ENCODE peak calls at places on chromosomes 11 and 22, in four cellular contexts. One of them, this sample, is unnamed.

GRCh38 chr11:7673724-7674434 is 579 bp upstream of the CYB5R2 start:
- DNase-seq in PC-3: no peak
- DNase-seq in cardiac muscle cell: peak
- DNase-seq in transverse colon: peak
- DNase-seq in this sample: no peak

GRCh38 chr11:61880050-61880449 is 11.3 kb downstream of the FADS3 start:
- DNase-seq in PC-3: no peak
- DNase-seq in cardiac muscle cell: no peak
- DNase-seq in transverse colon: no peak
- DNase-seq in this sample: no peak

GRCh38 chr22:49014227-49015201 is 813.2 kb downstream of the BRD1 start:
- DNase-seq in PC-3: no peak
- DNase-seq in cardiac muscle cell: no peak
- DNase-seq in transverse colon: no peak
- DNase-seq in this sample: no peak

GRCh38 chr11:11408436-11409221 is 55.6 kb upstream of the CSNK2A3 start:
- DNase-seq in PC-3: no peak
- DNase-seq in cardiac muscle cell: no peak
- DNase-seq in transverse colon: no peak
- DNase-seq in this sample: no peak

GRCh38 chr11:64367931-64368672 is 9.1 kb downstream of the RPS6KA4 start:
- DNase-seq in PC-3: no peak
- DNase-seq in cardiac muscle cell: no peak
- DNase-seq in transverse colon: no peak
- DNase-seq in this sample: no peak

GRCh38 chr11:123438191-123438627 is 8.1 kb downstream of the GRAMD1B start:
- DNase-seq in PC-3: no peak
- DNase-seq in cardiac muscle cell: no peak
- DNase-seq in transverse colon: no peak
- DNase-seq in this sample: no peak

GRCh38 chr11:96741068-96741467 is 351.3 kb downstream of the JRKL start:
- DNase-seq in PC-3: peak
- DNase-seq in cardiac muscle cell: peak
- DNase-seq in transverse colon: no peak
- DNase-seq in this sample: no peak

GRCh38 chr11:64036081-64037026 is 623 bp downstream of the FLRT1 start:
- DNase-seq in PC-3: peak
- DNase-seq in cardiac muscle cell: peak
- DNase-seq in transverse colon: no peak
- DNase-seq in this sample: no peak

GRCh38 chr11:33383075-33383919 is 126.1 kb downstream of the HIPK3 start:
- DNase-seq in PC-3: no peak
- DNase-seq in cardiac muscle cell: no peak
- DNase-seq in transverse colon: no peak
- DNase-seq in this sample: no peak

GRCh38 chr11:63840356-63841060 is 1.6 kb downstream of the MARK2 start:
- DNase-seq in PC-3: no peak
- DNase-seq in cardiac muscle cell: no peak
- DNase-seq in transverse colon: no peak
- DNase-seq in this sample: no peak

GRCh38 chr11:73521621-73522020 is 76.3 kb downstream of the FAM168A start:
- DNase-seq in PC-3: peak
- DNase-seq in cardiac muscle cell: no peak
- DNase-seq in transverse colon: no peak
- DNase-seq in this sample: no peak

GRCh38 chr11:1826552-1827094 is 8.2 kb upstream of the SYT8 start:
- DNase-seq in PC-3: peak
- DNase-seq in cardiac muscle cell: peak
- DNase-seq in transverse colon: peak
- DNase-seq in this sample: no peak

GRCh38 chr11:94803491-94803890 is 35.3 kb downstream of the AMOTL1 start:
- DNase-seq in PC-3: no peak
- DNase-seq in cardiac muscle cell: no peak
- DNase-seq in transverse colon: no peak
- DNase-seq in this sample: no peak

GRCh38 chr22:48103126-48103875 is 1340.9 kb downstream of the TBC1D22A start:
- DNase-seq in PC-3: no peak
- DNase-seq in cardiac muscle cell: no peak
- DNase-seq in transverse colon: no peak
- DNase-seq in this sample: no peak

GRCh38 chr11:47886096-47886495 is 37.9 kb upstream of the NUP160 start:
- DNase-seq in PC-3: no peak
- DNase-seq in cardiac muscle cell: peak
- DNase-seq in transverse colon: no peak
- DNase-seq in this sample: no peak

GRCh38 chr11:76638267-76639197 is 32.0 kb downstream of the LRRC32 start:
- DNase-seq in PC-3: no peak
- DNase-seq in cardiac muscle cell: no peak
- DNase-seq in transverse colon: no peak
- DNase-seq in this sample: no peak

GRCh38 chr11:83574516-83574915 is 288.3 kb upstream of the CCDC90B start:
- DNase-seq in PC-3: no peak
- DNase-seq in cardiac muscle cell: no peak
- DNase-seq in transverse colon: no peak
- DNase-seq in this sample: no peak

GRCh38 chr11:132448334-132448995 is 1078.0 kb downstream of the NTM start:
- DNase-seq in PC-3: no peak
- DNase-seq in cardiac muscle cell: no peak
- DNase-seq in transverse colon: no peak
- DNase-seq in this sample: no peak

GRCh38 chr11:33734441-33735165 is 1.6 kb downstream of the CD59 start:
- DNase-seq in PC-3: peak
- DNase-seq in cardiac muscle cell: peak
- DNase-seq in transverse colon: peak
- DNase-seq in this sample: no peak

GRCh38 chr11:119340335-119341221 is at the start of gene C1QTNF5:
- DNase-seq in PC-3: no peak
- DNase-seq in cardiac muscle cell: peak
- DNase-seq in transverse colon: peak
- DNase-seq in this sample: no peak

GRCh38 chr11:14041040-14041439 is 78.5 kb downstream of the SPON1 start:
- DNase-seq in PC-3: peak
- DNase-seq in cardiac muscle cell: peak
- DNase-seq in transverse colon: no peak
- DNase-seq in this sample: no peak

GRCh38 chr11:13298765-13299164 is 21.2 kb downstream of the BMAL1 start:
- DNase-seq in PC-3: no peak
- DNase-seq in cardiac muscle cell: no peak
- DNase-seq in transverse colon: no peak
- DNase-seq in this sample: no peak

DNA sequence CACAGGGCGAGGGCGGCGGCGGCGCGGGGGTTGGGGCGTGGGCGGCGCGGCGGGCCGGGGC is at the start of gene RTN4R:
- DNase-seq in PC-3: no peak
- DNase-seq in cardiac muscle cell: no peak
- DNase-seq in transverse colon: no peak
- DNase-seq in this sample: no peak
- H3K4me3 ChIP-seq in PC-3: peak
- H3K4me3 ChIP-seq in cardiac muscle cell: peak
- H3K4me3 ChIP-seq in transverse colon: no peak
- H3K4me3 ChIP-seq in this sample: peak

GRCh38 chr11:126355926-126356897 is 726 bp downstream of the ST3GAL4 start:
- DNase-seq in PC-3: peak
- DNase-seq in cardiac muscle cell: no peak
- DNase-seq in transverse colon: no peak
- DNase-seq in this sample: no peak
- H3K4me3 ChIP-seq in PC-3: peak
- H3K4me3 ChIP-seq in cardiac muscle cell: peak
- H3K4me3 ChIP-seq in transverse colon: peak
- H3K4me3 ChIP-seq in this sample: peak

GRCh38 chr11:9512370-9513019 is 51.7 kb downstream of the ZNF143 start:
- DNase-seq in PC-3: no peak
- DNase-seq in cardiac muscle cell: no peak
- DNase-seq in transverse colon: no peak
- DNase-seq in this sample: no peak

DNA sequence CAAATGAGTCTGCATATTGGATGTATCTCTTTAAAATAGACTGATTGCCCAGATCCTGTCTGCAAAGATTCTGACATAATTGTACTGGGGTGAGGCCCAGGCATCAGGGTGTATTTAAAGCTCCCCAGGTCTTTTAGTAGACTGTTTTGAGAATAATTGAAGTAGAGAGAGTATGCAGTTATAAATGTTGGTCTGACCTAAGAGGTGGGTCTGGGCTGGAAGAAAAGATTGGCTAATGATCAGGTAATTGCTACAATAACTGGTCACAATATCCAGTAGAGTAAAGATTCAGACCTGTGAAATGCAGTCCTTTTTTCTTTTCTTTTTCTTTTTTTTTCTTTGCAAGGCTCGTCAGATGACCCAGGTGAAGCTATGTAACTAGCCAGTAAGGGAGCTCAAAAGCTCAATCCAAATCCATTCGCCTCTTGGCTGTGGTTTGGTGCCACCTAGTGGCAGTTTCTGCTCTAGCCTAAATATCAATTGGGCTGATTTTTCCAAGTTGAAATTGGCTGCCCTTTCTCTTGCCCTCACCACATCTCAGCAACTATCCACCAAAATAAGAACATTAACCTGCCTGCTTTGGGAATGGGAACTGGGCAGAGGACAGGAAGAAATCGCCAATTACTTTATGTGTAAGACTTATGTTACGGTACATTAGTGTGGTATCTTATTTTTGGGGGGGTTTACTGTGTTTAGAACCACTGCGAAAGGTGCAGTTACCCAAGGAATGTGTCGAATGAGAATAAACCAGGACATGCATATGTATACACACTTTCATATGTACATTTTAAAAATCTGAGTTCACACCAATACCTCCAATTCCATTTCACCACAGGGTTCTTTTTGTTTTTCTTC is 45.9 kb downstream of the ZNF143 start:
- DNase-seq in PC-3: peak
- DNase-seq in cardiac muscle cell: peak
- DNase-seq in transverse colon: peak
- DNase-seq in this sample: peak
- H3K4me3 ChIP-seq in PC-3: no peak
- H3K4me3 ChIP-seq in cardiac muscle cell: no peak
- H3K4me3 ChIP-seq in transverse colon: no peak
- H3K4me3 ChIP-seq in this sample: no peak

DNA sequence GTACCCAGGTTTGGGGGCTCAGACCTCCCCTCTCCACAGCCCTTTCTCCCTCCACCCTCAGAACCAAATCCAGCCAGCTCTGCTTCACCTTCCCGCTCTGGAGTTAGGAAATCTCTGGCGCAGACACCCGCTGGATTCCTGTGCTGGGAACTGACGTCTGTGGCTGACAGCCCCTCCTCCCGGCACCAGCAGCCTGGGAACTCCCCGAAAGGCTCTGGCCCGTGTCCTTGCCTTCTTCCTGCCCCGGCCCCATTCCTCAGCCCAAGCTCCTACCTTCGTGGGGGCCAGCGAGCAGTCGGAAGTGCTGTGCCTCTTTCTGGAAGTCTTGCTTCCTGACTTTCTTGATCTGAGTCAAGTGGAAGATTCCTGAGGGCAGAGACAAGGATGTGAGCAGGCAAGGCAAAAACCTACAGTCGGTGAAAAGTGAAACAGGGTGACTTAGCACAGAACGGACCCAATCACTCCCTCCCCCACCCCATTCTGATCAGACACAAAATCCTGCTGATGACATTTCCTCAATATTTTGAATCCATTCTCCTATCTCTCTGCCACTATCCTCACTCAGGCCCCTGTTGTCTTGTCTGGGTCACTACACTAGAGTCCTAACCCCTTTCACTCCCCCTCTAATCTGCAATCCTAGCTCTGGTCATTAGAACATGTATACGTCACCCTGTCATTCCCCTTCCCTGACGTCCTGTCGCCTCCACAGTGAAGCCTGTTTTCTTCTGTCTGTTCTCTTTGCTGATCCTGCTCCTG is 34.1 kb downstream of the CHRDL2 start:
- DNase-seq in PC-3: no peak
- DNase-seq in cardiac muscle cell: peak
- DNase-seq in transverse colon: peak
- DNase-seq in this sample: no peak
- H3K4me3 ChIP-seq in PC-3: no peak
- H3K4me3 ChIP-seq in cardiac muscle cell: no peak
- H3K4me3 ChIP-seq in transverse colon: no peak
- H3K4me3 ChIP-seq in this sample: no peak

DNA sequence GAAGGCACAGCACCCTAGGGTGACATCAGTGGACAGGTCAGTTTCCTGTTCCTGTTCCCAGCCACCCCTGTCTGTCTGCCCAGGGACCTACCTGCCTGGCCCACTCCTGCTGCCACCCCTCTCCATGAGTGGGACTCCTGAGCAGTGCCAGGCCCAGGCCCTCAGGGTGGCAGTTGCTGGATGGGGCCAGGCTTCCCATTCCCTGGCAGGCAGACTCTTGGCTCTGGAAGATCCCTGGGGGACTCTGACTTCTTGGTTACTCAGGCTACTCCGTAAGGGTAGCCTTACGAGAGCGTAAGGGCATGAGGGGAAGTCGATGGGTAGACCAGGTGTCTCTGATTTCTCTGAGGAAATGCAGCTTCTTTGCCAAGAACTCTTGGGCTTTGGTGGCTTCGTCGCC is 2.7 kb downstream of the TAGLN start:
- DNase-seq in PC-3: no peak
- DNase-seq in cardiac muscle cell: peak
- DNase-seq in transverse colon: no peak
- DNase-seq in this sample: no peak
- H3K4me3 ChIP-seq in PC-3: no peak
- H3K4me3 ChIP-seq in cardiac muscle cell: no peak
- H3K4me3 ChIP-seq in transverse colon: peak
- H3K4me3 ChIP-seq in this sample: no peak

DNA sequence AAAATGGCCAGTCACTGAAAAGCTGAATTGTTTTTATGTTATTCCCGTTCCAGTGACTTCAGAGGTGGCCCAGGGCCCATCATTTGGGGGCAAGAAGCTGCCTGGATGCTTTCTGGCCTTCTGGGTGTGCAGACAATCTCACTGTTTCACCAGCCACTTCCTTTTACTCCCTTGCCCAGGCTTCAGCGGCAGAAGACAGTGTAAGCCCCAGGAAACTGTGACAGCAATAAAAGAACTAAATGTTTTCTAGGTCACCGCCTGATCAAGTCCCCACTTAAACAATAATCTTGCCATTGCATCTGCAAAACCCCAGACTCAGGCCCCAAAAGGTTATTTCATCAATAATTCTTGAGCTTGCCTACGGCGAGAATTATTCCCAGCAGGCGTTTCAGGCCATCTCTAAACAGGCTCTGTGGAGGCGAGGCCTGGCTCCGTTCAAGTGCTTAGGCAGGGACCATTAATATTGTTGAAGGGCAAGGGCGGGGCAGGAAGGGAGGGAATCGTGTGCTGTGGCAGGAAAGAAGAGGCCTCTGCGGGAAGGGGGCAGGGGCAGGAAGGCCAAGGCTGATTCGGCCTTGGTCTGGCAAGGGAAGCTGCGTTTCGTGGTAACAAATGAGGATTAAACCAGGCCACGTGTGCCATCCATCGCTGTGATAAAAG is 252.3 kb downstream of the KIRREL3 start:
- DNase-seq in PC-3: no peak
- DNase-seq in cardiac muscle cell: no peak
- DNase-seq in transverse colon: no peak
- DNase-seq in this sample: no peak
- H3K4me3 ChIP-seq in PC-3: no peak
- H3K4me3 ChIP-seq in cardiac muscle cell: no peak
- H3K4me3 ChIP-seq in transverse colon: no peak
- H3K4me3 ChIP-seq in this sample: no peak